ENCODE peak calls at places on chromosomes 6 and 20, in nine cellular contexts. M is T-cell; W is stimulated activated effector memory CD8-positive, alpha-beta T cell treated with anti-CD3 and anti-CD28 coated beads, Interleukin-12 subunit alpha, Interleukin-12 subunit beta, amount 100 ng/mL, for 72 hours; S is LoVo; D is neural progenitor cell; R is naive thymus-derived CD4-positive, alpha-beta T cell; Z is amniotic stem cell; G is ascending aorta; X is GM04503. K is an unnamed sample.

GRCh38 chr20:63521602-63522001 is 1.0 kb downstream of the PPDPF start:
- DNase-seq in M (no peak), W (no peak), S (no peak), D (peak; percentile 70), R (no peak), Z (no peak), G (no peak), X (no peak), K (no peak)

GRCh38 chr6:117195728-117196127 is 69.6 kb upstream of the VGLL2 start:
- DNase-seq in M (no peak), W (no peak), S (no peak), D (no peak), R (no peak), Z (no peak), G (no peak), X (no peak), K (no peak)

GRCh38 chr6:74073429-74073828 is 377.4 kb downstream of the CD109 start:
- DNase-seq in M (no peak), W (no peak), S (no peak), D (no peak), R (no peak), Z (peak; percentile 29), G (no peak), X (peak; percentile 49), K (no peak)

GRCh38 chr6:166611631-166612030 is 15.4 kb downstream of the RPS6KA2 start:
- DNase-seq in M (no peak), W (no peak), S (no peak), D (no peak), R (no peak), Z (no peak), G (peak; percentile 25), X (no peak), K (no peak)

GRCh38 chr6:169185692-169186485 is 67.8 kb downstream of the THBS2 start:
- DNase-seq in M (no peak), W (no peak), S (no peak), D (no peak), R (no peak), Z (no peak), G (peak; percentile 60), X (no peak), K (no peak)

GRCh38 chr6:73648166-73648565 is 5.6 kb downstream of the SLC17A5 start:
- DNase-seq in M (no peak), W (no peak), S (no peak), D (no peak), R (no peak), Z (no peak), G (no peak), X (no peak), K (no peak)

GRCh38 chr6:53326372-53327016 is 22.3 kb downstream of the ELOVL5 start:
- DNase-seq in M (no peak), W (no peak), S (no peak), D (no peak), R (no peak), Z (peak; percentile 96), G (peak; percentile 73), X (peak; percentile 95), K (no peak)

GRCh38 chr6:161228911-161229591 is 44.8 kb downstream of the AGPAT4 start:
- DNase-seq in M (no peak), W (no peak), S (no peak), D (peak; percentile 22), R (no peak), Z (peak; percentile 57), G (no peak), X (peak; percentile 90), K (no peak)

GRCh38 chr6:159035891-159036290 is 8.9 kb downstream of the TAGAP start:
- DNase-seq in M (no peak), W (peak; percentile 49), S (no peak), D (no peak), R (no peak), Z (no peak), G (no peak), X (no peak), K (no peak)

GRCh38 chr6:31740397-31741223 is 805 bp downstream of the MSH5 start:
- DNase-seq in M (no peak), W (no peak), S (no peak), D (no peak), R (no peak), Z (no peak), G (no peak), X (no peak), K (no peak)

GRCh38 chr20:535958-536357 is 7.6 kb downstream of the CSNK2A1 start:
- DNase-seq in M (no peak), W (no peak), S (peak; percentile 71), D (no peak), R (no peak), Z (no peak), G (no peak), X (no peak), K (no peak)

GRCh38 chr6:64930664-64931063 is 776.4 kb downstream of the EYS start:
- DNase-seq in M (no peak), W (no peak), S (no peak), D (no peak), R (no peak), Z (no peak), G (no peak), X (no peak), K (no peak)

GRCh38 chr6:119138906-119139541 is 60.6 kb upstream of the FAM184A start:
- DNase-seq in M (no peak), W (peak; percentile 57), S (no peak), D (no peak), R (no peak), Z (no peak), G (no peak), X (no peak), K (no peak)

GRCh38 chr6:147322299-147323162 is 118.3 kb downstream of the STXBP5 start:
- DNase-seq in M (no peak), W (peak; percentile 56), S (no peak), D (no peak), R (peak; percentile 61), Z (no peak), G (no peak), X (peak; percentile 31), K (no peak)

GRCh38 chr6:138550346-138550767 is 51.1 kb upstream of the NHSL1 start:
- DNase-seq in M (no peak), W (no peak), S (peak; percentile 31), D (no peak), R (no peak), Z (no peak), G (no peak), X (no peak), K (no peak)

K was measured in thoracic aorta.